ENCODE peak calls at places on chromosomes 1 and 21, in five cellular contexts. Y is suprapubic skin, H is spleen, L is K562, B is stomach. M is an unnamed sample.

GRCh38 chr21:38531142-38531541 is 32.9 kb upstream of the ERG start:
- DNase-seq in Y (no peak), H (no peak), L (no peak), B (no peak), M (no peak)

GRCh38 chr1:235074335-235075120 is 54.1 kb downstream of the TOMM20 start:
- DNase-seq in Y (peak), H (peak), L (no peak), B (peak), M (no peak)

GRCh38 chr1:156618853-156619581 is at the start of gene HAPLN2:
- DNase-seq in Y (no peak), H (no peak), L (peak), B (no peak), M (no peak)

GRCh38 chr1:207034998-207035397 is 2.4 kb upstream of the C1orf116 start:
- DNase-seq in Y (no peak), H (no peak), L (no peak), B (no peak), M (no peak)

GRCh38 chr1:28482138-28482537 is 23.7 kb upstream of the RCC1 start:
- DNase-seq in Y (no peak), H (no peak), L (no peak), B (no peak), M (no peak)

GRCh38 chr21:17438642-17439041 is 74.2 kb upstream of the CXADR start:
- DNase-seq in Y (no peak), H (no peak), L (no peak), B (no peak), M (no peak)

GRCh38 chr1:208387908-208388756 is 143.9 kb upstream of the PLXNA2 start:
- DNase-seq in Y (no peak), H (no peak), L (no peak), B (no peak), M (no peak)

GRCh38 chr1:243729956-243730355 is 120.1 kb downstream of the AKT3 start:
- DNase-seq in Y (no peak), H (no peak), L (no peak), B (no peak), M (no peak)

GRCh38 chr1:30322859-30323257 is 400.5 kb downstream of the MATN1 start:
- DNase-seq in Y (no peak), H (no peak), L (no peak), B (peak), M (no peak)

GRCh38 chr1:29284961-29285560 is 48.7 kb downstream of the PTPRU start:
- DNase-seq in Y (no peak), H (no peak), L (no peak), B (no peak), M (no peak)

GRCh38 chr21:35026617-35027557 is 22.2 kb downstream of the RUNX1 start:
- DNase-seq in Y (no peak), H (peak), L (peak), B (peak), M (no peak)
- TF ChIP-seq POLR2A in Y (no peak), H (no peak), L (peak), B (no peak), M (no peak)

GRCh38 chr21:45296638-45297037 is 8.9 kb upstream of the POFUT2 start:
- DNase-seq in Y (no peak), H (no peak), L (no peak), B (no peak), M (no peak)

GRCh38 chr21:45293214-45293725 is 5.6 kb upstream of the POFUT2 start:
- DNase-seq in Y (peak), H (no peak), L (no peak), B (peak), M (no peak)

GRCh38 chr21:45293726-45294401 is 6.2 kb upstream of the POFUT2 start:
- DNase-seq in Y (peak), H (peak), L (no peak), B (peak), M (no peak)

GRCh38 chr21:45295576-45296365 is 8.1 kb upstream of the POFUT2 start:
- DNase-seq in Y (peak), H (no peak), L (no peak), B (peak), M (no peak)

GRCh38 chr21:45294509-45295291 is 7.0 kb upstream of the POFUT2 start:
- DNase-seq in Y (peak), H (peak), L (no peak), B (peak), M (no peak)
- TF ChIP-seq POLR2AphosphoS5 in Y (no peak), H (peak), L (no peak), B (peak), M (no peak)

DNA sequence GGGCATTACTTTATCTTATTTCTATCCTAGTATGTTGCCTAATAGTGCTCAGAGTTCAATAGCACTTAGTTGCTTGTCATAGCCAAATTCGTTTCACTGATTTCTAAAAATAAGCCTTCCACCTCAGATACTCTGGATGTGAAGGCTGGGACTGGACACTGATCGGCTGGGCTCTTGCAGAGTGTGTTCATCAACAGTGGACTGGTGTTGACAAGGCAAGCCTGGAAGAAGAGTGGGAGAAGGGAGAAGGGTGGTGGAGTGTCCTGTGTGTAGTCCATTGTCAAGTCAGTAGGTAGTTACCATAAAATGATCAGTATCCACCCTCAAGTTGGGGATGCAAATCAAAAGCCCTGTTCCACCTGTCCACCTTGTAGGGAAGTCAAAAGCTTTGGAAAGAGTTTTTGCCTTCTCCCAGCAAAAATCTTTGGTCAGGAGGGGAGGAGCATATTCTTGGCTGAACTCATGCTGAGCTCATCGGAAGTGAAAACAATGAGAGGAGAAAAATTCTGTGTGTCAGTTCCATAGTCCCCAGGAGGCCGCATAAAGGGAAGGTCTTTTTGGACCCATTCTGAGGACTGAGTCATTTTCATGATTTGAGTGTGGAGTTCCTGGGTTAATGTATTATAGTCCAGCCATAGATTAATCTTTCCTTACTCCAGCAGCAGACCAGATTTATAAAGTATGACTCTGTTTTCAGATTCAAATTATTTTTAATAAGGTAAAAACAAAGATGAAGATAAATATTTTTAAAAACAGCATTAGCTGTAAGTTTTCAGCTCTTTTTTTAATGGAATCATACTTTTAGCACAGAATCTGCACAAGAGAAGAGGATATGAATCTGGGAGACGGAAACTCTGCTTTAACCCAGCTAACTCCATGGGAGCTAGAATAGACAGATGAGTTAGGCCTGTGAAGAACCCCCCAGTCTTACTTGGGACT is 99.4 kb upstream of the BMP8A start:
- DNase-seq in Y (no peak), H (no peak), L (peak), B (no peak), M (no peak)
- TF ChIP-seq POLR2A in Y (no peak), H (no peak), L (peak), B (no peak), M (no peak)

GRCh38 chr1:39151267-39151666 is 53.2 kb upstream of the MACF1 start:
- DNase-seq in Y (no peak), H (no peak), L (no peak), B (no peak), M (no peak)
- TF ChIP-seq POLR2AphosphoS5 in Y (no peak), H (no peak), L (no peak), B (no peak), M (no peak)

GRCh38 chr1:225428066-225428878 is 434 bp upstream of the LBR start:
- DNase-seq in Y (peak), H (peak), L (peak), B (peak), M (peak)
- TF ChIP-seq POLR2A in Y (no peak), H (no peak), L (peak), B (peak), M (peak)

DNA sequence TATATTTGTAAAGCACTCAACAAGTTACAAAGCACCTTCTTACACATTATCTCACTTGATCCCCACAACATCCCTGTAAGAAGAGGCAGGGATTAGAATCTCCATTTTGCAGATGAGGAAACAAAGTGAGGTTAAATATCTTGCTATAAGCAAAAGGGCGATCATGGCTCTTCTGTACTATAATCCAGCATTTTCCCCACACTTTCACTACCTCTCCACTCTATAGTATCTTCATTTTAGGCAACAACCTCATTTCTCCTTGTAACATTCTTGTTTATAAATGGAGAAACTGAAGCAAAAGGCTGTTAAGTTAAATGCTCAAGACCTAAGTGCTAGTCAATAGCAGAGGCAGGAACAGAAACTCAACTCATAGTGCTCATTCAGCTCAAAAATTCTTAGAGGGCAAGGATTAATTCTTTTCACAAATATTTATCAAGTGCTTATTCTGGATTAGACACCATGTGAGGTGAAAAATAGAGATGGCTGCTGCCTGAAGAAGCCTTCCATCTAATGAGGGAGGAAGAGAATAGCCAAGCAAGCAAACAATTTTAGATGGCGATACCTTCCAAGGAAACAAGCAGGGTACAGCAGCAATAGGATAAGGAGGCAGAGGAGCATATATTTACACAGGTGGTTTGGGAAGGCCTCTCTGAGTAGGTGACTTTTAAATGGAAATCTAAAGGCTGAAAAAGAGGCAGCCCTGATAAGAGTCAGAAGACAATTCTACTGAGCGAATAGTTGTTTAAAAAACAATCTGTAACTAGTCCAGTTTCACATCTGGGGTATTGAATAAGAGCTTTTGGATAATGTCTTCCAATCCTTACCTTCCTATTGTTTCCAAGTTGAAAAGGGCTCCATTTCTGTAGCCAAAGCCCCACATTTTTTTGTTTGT is 3.5 kb downstream of the ERRFI1 start:
- DNase-seq in Y (no peak), H (no peak), L (no peak), B (no peak), M (no peak)
- TF ChIP-seq POLR2AphosphoS5 in Y (no peak), H (no peak), L (no peak), B (no peak), M (no peak)

GRCh38 chr1:184635347-184636155 is 119.1 kb downstream of the EDEM3 start:
- DNase-seq in Y (no peak), H (no peak), L (no peak), B (no peak), M (no peak)

GRCh38 chr1:184634296-184634695 is 120.4 kb downstream of the EDEM3 start:
- DNase-seq in Y (no peak), H (no peak), L (no peak), B (no peak), M (no peak)

GRCh38 chr1:184629261-184629660 is 125.4 kb downstream of the EDEM3 start:
- DNase-seq in Y (no peak), H (no peak), L (no peak), B (no peak), M (no peak)

GRCh38 chr1:184633785-184634184 is 120.9 kb downstream of the EDEM3 start:
- DNase-seq in Y (no peak), H (no peak), L (no peak), B (peak), M (no peak)

GRCh38 chr1:184632415-184633175 is 122.1 kb downstream of the EDEM3 start:
- DNase-seq in Y (no peak), H (no peak), L (no peak), B (peak), M (no peak)
- TF ChIP-seq POLR2A in Y (no peak), H (no peak), L (no peak), B (no peak), M (no peak)

DNA sequence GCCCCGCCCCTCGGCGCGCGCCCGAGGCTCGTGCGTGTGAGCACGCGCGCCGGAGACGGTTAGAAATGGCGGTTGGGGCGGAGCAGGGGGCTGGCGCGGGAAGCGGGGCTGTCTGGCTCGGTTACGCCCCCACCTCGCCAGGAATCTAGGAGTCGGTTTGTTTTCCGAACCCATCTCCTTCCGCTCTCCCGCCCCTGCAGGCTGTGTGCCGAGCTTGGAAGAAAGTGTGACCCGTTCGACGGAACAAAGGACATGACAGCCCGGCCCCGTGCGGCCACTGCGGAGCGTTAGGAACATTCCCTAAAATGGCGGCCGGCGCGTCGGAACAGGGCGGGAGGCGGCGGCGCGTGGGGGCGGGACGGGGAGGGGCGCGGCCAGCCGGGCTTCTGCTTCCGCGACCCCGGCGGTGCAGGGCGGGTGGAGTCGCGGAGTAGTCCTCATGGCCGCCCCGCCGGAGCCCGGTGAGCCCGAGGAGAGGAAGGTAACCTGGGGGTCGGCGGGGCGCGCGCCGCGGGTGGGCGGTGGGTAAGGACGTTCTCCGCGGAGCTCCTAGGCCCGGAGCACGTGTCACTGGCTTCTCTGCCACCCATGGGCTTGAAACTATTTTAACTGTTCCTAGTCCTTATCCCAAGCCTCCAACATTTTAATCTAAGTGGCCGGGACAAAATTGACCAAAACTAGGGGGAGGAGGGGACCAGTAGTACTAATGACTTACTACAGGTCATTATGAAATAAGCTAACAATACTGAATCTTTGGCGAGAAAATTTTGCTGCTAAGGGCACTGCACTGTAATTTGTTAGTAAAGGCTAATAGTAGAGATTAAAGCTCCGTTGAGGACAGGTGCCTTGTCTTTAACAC is at the start of gene COX20:
- DNase-seq in Y (peak), H (peak), L (peak), B (peak), M (peak)
- TF ChIP-seq POLR2AphosphoS5 in Y (peak), H (peak), L (peak), B (peak), M (peak)

GRCh38 chr1:116825735-116826438 is 71.7 kb downstream of the CD2 start:
- DNase-seq in Y (no peak), H (no peak), L (peak), B (no peak), M (no peak)

GRCh38 chr1:116824631-116825399 is 70.6 kb downstream of the CD2 start:
- DNase-seq in Y (no peak), H (no peak), L (no peak), B (no peak), M (no peak)

GRCh38 chr1:116825400-116825734 is 71.1 kb downstream of the CD2 start:
- DNase-seq in Y (no peak), H (no peak), L (peak), B (no peak), M (no peak)

GRCh38 chr1:116827607-116828125 is 73.4 kb downstream of the CD2 start:
- DNase-seq in Y (no peak), H (no peak), L (no peak), B (no peak), M (no peak)

GRCh38 chr1:116826818-116827606 is 72.8 kb downstream of the CD2 start:
- DNase-seq in Y (no peak), H (no peak), L (peak), B (no peak), M (peak)
- TF ChIP-seq POLR2A in Y (no peak), H (no peak), L (peak), B (no peak), M (no peak)

DNA sequence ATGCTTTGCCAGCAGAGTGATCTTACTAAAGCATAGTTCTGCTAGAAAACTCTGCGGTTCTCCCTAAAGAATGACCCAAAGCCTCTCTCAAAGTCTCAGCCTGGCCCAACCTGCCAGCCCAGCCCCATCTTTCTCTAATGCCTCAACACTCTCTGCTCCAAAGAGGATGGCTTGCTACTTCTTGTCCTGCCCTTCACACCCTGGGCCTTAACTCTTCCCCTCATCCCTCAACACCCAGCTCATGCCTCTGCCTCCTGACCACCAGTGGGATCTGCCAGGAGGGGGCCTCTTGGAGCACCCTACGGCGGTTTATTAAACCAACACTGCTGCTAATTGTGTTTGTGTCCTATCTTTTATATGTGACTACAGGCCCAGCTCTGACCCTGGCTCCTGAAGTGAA is 52.4 kb downstream of the CD58 start:
- DNase-seq in Y (no peak), H (no peak), L (no peak), B (no peak), M (no peak)
- TF ChIP-seq POLR2AphosphoS5 in Y (no peak), H (no peak), L (no peak), B (no peak), M (no peak)

M was measured in GM12892.